ENCODE peak calls at places on chromosomes 1 and 21, in five cellular contexts. One of them, this sample, is unnamed.
A peak's percentile ranks its signal among the peaks of the same experiment; 100 is the strongest.

GRCh38 chr1:157034137-157034800 is 11.3 kb downstream of the ARHGEF11 start:
- DNase-seq in endodermal cell: no peak
- DNase-seq in mesendoderm: no peak
- DNase-seq in neural progenitor cell: peak; percentile 20
- DNase-seq in IMR-90: peak; percentile 22
- DNase-seq in this sample: no peak

GRCh38 chr1:30718636-30719405 is 4.6 kb downstream of the MATN1 start:
- DNase-seq in mesendoderm: peak; percentile 96
- DNase-seq in endodermal cell: peak; percentile 96
- DNase-seq in neural progenitor cell: peak; percentile 90
- DNase-seq in IMR-90: peak; percentile 98
- DNase-seq in this sample: peak; percentile 20

GRCh38 chr1:179121159-179121938 is 39.5 kb downstream of the TOR3A start:
- DNase-seq in mesendoderm: peak; percentile 55
- DNase-seq in IMR-90: peak; percentile 62
- DNase-seq in endodermal cell: peak; percentile 66
- DNase-seq in neural progenitor cell: peak; percentile 44
- DNase-seq in this sample: peak; percentile 13

GRCh38 chr1:224203243-224204016 is 20.4 kb downstream of the DEGS1 start:
- DNase-seq in mesendoderm: peak; percentile 93
- DNase-seq in neural progenitor cell: peak; percentile 35
- DNase-seq in IMR-90: peak; percentile 83
- DNase-seq in endodermal cell: peak; percentile 87
- DNase-seq in this sample: no peak

GRCh38 chr1:234962340-234962989 is 166.2 kb downstream of the TOMM20 start:
- DNase-seq in endodermal cell: no peak
- DNase-seq in IMR-90: peak; percentile 100
- DNase-seq in neural progenitor cell: no peak
- DNase-seq in mesendoderm: no peak
- DNase-seq in this sample: no peak

GRCh38 chr1:37016121-37016520 is 18.2 kb downstream of the GRIK3 start:
- DNase-seq in mesendoderm: peak; percentile 91
- DNase-seq in neural progenitor cell: no peak
- DNase-seq in endodermal cell: no peak
- DNase-seq in IMR-90: no peak
- DNase-seq in this sample: no peak

GRCh38 chr1:40894455-40894854 is 32.3 kb upstream of the CITED4 start:
- DNase-seq in mesendoderm: no peak
- DNase-seq in neural progenitor cell: no peak
- DNase-seq in IMR-90: no peak
- DNase-seq in endodermal cell: no peak
- DNase-seq in this sample: no peak

GRCh38 chr1:198212675-198213074 is 55.9 kb downstream of the NEK7 start:
- DNase-seq in IMR-90: peak; percentile 98
- DNase-seq in mesendoderm: no peak
- DNase-seq in neural progenitor cell: no peak
- DNase-seq in endodermal cell: no peak
- DNase-seq in this sample: no peak

GRCh38 chr1:154970631-154971340 is at the start of gene SHC1:
- DNase-seq in IMR-90: peak; percentile 92
- DNase-seq in endodermal cell: peak; percentile 97
- DNase-seq in neural progenitor cell: peak; percentile 96
- DNase-seq in mesendoderm: peak; percentile 98
- DNase-seq in this sample: no peak

GRCh38 chr1:55932402-55932801 is 647.0 kb downstream of the PLPP3 start:
- DNase-seq in neural progenitor cell: no peak
- DNase-seq in IMR-90: no peak
- DNase-seq in mesendoderm: no peak
- DNase-seq in endodermal cell: no peak
- DNase-seq in this sample: no peak

GRCh38 chr1:227317541-227318002 is 720 bp downstream of the CDC42BPA start:
- DNase-seq in IMR-90: peak; percentile 61
- DNase-seq in neural progenitor cell: peak; percentile 80
- DNase-seq in endodermal cell: peak; percentile 86
- DNase-seq in mesendoderm: peak; percentile 92
- DNase-seq in this sample: no peak

GRCh38 chr1:18309552-18310155 is 171.1 kb upstream of the KLHDC7A start:
- DNase-seq in mesendoderm: no peak
- DNase-seq in endodermal cell: no peak
- DNase-seq in IMR-90: no peak
- DNase-seq in neural progenitor cell: no peak
- DNase-seq in this sample: no peak

GRCh38 chr1:209920844-209921243 is 17.2 kb upstream of the SYT14 start:
- DNase-seq in endodermal cell: no peak
- DNase-seq in mesendoderm: no peak
- DNase-seq in IMR-90: no peak
- DNase-seq in neural progenitor cell: no peak
- DNase-seq in this sample: no peak

GRCh38 chr1:63112155-63112914 is 210.0 kb upstream of the FOXD3 start:
- DNase-seq in endodermal cell: no peak
- DNase-seq in IMR-90: peak; percentile 31
- DNase-seq in mesendoderm: peak; percentile 87
- DNase-seq in neural progenitor cell: peak; percentile 28
- DNase-seq in this sample: no peak

GRCh38 chr1:180778782-180779398 is 133.8 kb upstream of the KIAA1614 start:
- DNase-seq in neural progenitor cell: peak; percentile 7
- DNase-seq in IMR-90: no peak
- DNase-seq in mesendoderm: peak; percentile 46
- DNase-seq in endodermal cell: peak; percentile 62
- DNase-seq in this sample: no peak

GRCh38 chr1:54604572-54605370 is 18.6 kb downstream of the FAM151A start:
- DNase-seq in IMR-90: no peak
- DNase-seq in neural progenitor cell: no peak
- DNase-seq in endodermal cell: no peak
- DNase-seq in mesendoderm: no peak
- DNase-seq in this sample: no peak

GRCh38 chr1:15028117-15028516 is 125.4 kb upstream of the TMEM51 start:
- DNase-seq in mesendoderm: peak; percentile 86
- DNase-seq in neural progenitor cell: peak; percentile 48
- DNase-seq in IMR-90: peak; percentile 85
- DNase-seq in endodermal cell: no peak
- DNase-seq in this sample: no peak

GRCh38 chr1:28062806-28063205 is 25.6 kb downstream of the EYA3 start:
- DNase-seq in neural progenitor cell: no peak
- DNase-seq in IMR-90: no peak
- DNase-seq in endodermal cell: no peak
- DNase-seq in mesendoderm: no peak
- DNase-seq in this sample: no peak

DNA sequence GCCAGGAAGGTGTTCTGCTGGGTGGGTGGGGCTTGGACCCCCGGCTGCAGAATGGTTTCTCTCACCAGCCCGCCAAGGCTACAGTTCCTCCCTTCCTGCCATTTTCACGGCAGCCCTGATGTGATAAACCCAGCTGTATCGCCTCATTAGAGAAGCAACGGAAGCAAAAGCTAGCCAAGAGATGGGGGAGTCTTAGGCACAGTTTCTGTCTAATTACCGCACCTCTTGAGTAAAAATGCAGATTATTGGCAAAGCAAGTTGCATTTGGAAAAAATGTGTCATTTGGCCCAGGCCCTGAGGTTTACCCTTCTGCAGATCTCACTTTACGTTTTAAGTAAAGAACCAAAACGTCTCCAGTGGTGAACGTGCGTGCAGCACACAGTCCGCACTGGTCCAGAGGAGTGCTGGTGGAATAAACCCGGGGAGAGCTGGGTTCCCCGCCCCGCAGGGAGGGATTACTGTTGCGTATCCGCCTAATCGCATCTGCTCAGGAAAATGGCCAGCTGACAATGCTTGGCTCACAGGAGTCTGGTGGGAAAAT is 109.9 kb downstream of the GALNT2 start:
- DNase-seq in neural progenitor cell: peak; percentile 62
- DNase-seq in mesendoderm: no peak
- DNase-seq in endodermal cell: peak; percentile 40
- DNase-seq in IMR-90: peak; percentile 41
- DNase-seq in this sample: no peak
- H3K4me3 ChIP-seq in neural progenitor cell: no peak overlapping the region
- H3K4me3 ChIP-seq in mesendoderm: no peak overlapping the region
- H3K4me3 ChIP-seq in endodermal cell: no peak overlapping the region
- H3K4me3 ChIP-seq in IMR-90: no peak overlapping the region
- H3K4me3 ChIP-seq in this sample: no peak overlapping the region

DNA sequence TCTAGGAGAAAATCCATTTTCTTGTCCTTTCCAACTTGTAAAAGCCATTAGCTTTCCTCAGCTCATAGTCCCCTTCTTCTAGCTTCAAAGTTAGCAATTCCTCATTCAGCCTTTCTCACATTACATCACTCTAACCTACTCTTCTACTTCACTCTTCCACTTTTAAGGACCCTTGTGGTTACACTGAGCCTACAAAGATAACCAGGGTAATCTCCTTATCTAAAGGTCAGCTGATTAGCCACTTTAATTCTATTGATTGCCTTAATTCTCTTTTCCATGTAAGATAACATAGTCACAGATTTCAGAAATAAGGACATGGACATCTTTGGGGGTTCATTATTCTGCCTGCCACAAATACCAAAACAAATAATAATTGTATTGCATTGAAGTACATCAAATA is 8.5 kb upstream of the SPATA6 start:
- DNase-seq in endodermal cell: no peak
- DNase-seq in IMR-90: no peak
- DNase-seq in mesendoderm: peak; percentile 79
- DNase-seq in neural progenitor cell: no peak
- DNase-seq in this sample: no peak
- H3K36me3 ChIP-seq in endodermal cell: no peaks in the 10 kb centered on the region
- H3K36me3 ChIP-seq in IMR-90: no peaks in the 10 kb centered on the region
- H3K36me3 ChIP-seq in mesendoderm: no peaks in the 10 kb centered on the region
- H3K36me3 ChIP-seq in neural progenitor cell: no peaks in the 10 kb centered on the region
- H3K36me3 ChIP-seq in this sample: no peaks in the 10 kb centered on the region

GRCh38 chr21:46055863-46056281 is 42.0 kb upstream of the COL6A2 start:
- DNase-seq in IMR-90: peak; percentile 50
- DNase-seq in neural progenitor cell: no peak
- DNase-seq in mesendoderm: no peak
- DNase-seq in endodermal cell: peak; percentile 35
- DNase-seq in this sample: no peak

GRCh38 chr21:46052703-46053651 is 44.9 kb upstream of the COL6A2 start:
- DNase-seq in neural progenitor cell: no peak
- DNase-seq in IMR-90: peak; percentile 95
- DNase-seq in mesendoderm: peak; percentile 49
- DNase-seq in endodermal cell: no peak
- DNase-seq in this sample: no peak

GRCh38 chr21:46054031-46054430 is 43.9 kb upstream of the COL6A2 start:
- DNase-seq in endodermal cell: no peak
- DNase-seq in neural progenitor cell: no peak
- DNase-seq in IMR-90: no peak
- DNase-seq in mesendoderm: no peak
- DNase-seq in this sample: no peak

GRCh38 chr21:46056450-46056903 is 41.4 kb upstream of the COL6A2 start:
- DNase-seq in IMR-90: peak; percentile 94
- DNase-seq in neural progenitor cell: no peak
- DNase-seq in mesendoderm: no peak
- DNase-seq in endodermal cell: peak; percentile 48
- DNase-seq in this sample: no peak

DNA sequence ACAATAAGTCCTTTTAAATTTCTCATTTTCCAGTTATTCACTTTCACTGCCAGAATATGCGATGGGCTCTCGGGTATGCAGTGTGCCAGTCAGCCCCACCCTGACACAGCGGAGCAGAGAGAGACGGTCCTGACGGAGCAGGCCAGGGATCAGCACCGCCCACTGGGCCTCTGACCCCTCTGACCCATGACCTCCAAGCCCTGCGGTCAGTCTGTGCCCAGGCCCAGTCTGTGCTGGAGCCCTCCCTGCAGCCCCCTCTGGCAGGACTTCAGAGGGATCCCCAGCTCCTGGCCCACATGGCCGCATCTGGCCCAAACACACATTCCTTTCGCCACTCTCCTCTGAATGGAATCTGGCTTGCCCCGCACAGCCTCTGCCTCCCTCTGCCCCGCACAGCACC is 43.5 kb upstream of the COL6A2 start:
- DNase-seq in endodermal cell: no peak
- DNase-seq in IMR-90: peak; percentile 42
- DNase-seq in neural progenitor cell: peak; percentile 57
- DNase-seq in mesendoderm: peak; percentile 34
- DNase-seq in this sample: no peak
- H3K27ac ChIP-seq in endodermal cell: peak overlapping the region; percentile 24
- H3K27ac ChIP-seq in IMR-90: peak overlapping the region; percentile 99
- H3K27ac ChIP-seq in neural progenitor cell: no peak overlapping the region
- H3K27ac ChIP-seq in mesendoderm: no peak overlapping the region
- H3K27ac ChIP-seq in this sample: no peak overlapping the region

GRCh38 chr1:162856260-162856659 is 4.7 kb downstream of the CCDC190 start:
- DNase-seq in endodermal cell: no peak
- DNase-seq in IMR-90: peak; percentile 96
- DNase-seq in mesendoderm: no peak
- DNase-seq in neural progenitor cell: no peak
- DNase-seq in this sample: no peak
- H3K4me3 ChIP-seq in endodermal cell: no peak overlapping the region
- H3K4me3 ChIP-seq in IMR-90: no peak overlapping the region
- H3K4me3 ChIP-seq in mesendoderm: no peak overlapping the region
- H3K4me3 ChIP-seq in neural progenitor cell: no peak overlapping the region
- H3K4me3 ChIP-seq in this sample: no peak overlapping the region

DNA sequence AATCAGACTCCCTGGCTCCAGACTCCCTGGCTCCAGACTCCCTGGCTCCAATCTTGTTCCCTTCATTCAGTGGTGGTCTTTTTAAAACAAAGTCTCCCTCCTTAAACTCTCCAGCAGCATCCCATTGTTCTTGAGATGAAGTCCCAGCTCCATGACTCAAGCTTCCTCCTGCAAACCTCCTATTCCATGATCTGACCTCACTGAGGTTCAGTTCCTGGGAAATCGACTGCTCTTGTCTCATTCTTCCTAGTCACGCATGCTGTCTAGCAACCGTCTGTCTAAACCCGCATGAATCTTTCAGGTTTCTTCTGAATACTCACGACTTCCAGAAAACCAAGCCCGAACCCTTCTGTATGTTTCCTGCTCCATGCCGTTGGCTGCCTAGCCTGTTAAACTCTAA is 91.9 kb downstream of the RAVER2 start:
- DNase-seq in IMR-90: no peak
- DNase-seq in mesendoderm: no peak
- DNase-seq in neural progenitor cell: no peak
- DNase-seq in endodermal cell: no peak
- DNase-seq in this sample: no peak
- H3K36me3 ChIP-seq in IMR-90: peaks cover 57% of the 10 kb centered on the region
- H3K36me3 ChIP-seq in mesendoderm: peaks cover 3% of the 10 kb centered on the region
- H3K36me3 ChIP-seq in neural progenitor cell: no peaks in the 10 kb centered on the region
- H3K36me3 ChIP-seq in endodermal cell: peaks cover 62% of the 10 kb centered on the region
- H3K36me3 ChIP-seq in this sample: peaks cover 9% of the 10 kb centered on the region

DNA sequence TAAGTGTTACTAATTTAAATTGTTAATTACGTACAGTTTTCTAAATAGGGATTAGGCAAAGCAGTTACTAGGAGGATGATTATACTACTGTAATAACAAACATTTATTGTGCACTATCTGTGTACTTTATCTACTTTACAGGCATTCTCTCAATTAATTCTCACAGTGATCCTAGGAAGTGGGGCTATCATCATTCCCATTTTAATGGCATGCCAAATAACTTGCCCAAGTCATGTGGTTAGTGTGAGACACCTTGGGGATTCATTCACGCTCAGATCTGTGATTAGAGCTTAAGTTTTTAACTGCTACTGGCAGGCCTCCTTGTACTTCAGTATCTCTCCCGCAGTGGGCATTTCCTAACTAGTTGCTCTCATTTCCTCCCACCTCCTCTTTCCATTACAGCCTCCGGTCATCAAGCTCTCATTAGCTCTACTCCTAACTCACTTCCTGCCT is 11.5 kb downstream of the PHLDA3 start:
- DNase-seq in endodermal cell: no peak
- DNase-seq in neural progenitor cell: no peak
- DNase-seq in IMR-90: no peak
- DNase-seq in mesendoderm: no peak
- DNase-seq in this sample: no peak
- H3K27ac ChIP-seq in endodermal cell: no peak overlapping the region
- H3K27ac ChIP-seq in neural progenitor cell: no peak overlapping the region
- H3K27ac ChIP-seq in IMR-90: peak overlapping the region; percentile 92
- H3K27ac ChIP-seq in mesendoderm: no peak overlapping the region
- H3K27ac ChIP-seq in this sample: no peak overlapping the region